ENCODE peak calls at places on chromosomes 5 and 9, in ten cellular contexts. C is caudate nucleus; J is ovary; V is aorta; B is NCI-H2081; F is KG1; P is activated CD4-positive, alpha-beta T cell treated with anti-CD3 and anti-CD28 coated beads, Interleukin-2, amount 10 ng/mL, durations not matched to agents 7 days and 5 days; W is glutamatergic neuron; I is HFFc6; U is lower leg skin. N is an unnamed sample.

GRCh38 chr9:122835313-122835731 is 6.9 kb upstream of the PDCL start:
- DNase-seq in C (no peak), J (no peak), V (no peak), B (no peak), F (peak; percentile 42), P (peak; percentile 40), W (peak; percentile 32), I (no peak), U (no peak), N (no peak)

GRCh38 chr5:162068412-162068811 is 839 bp downstream of the GABRG2 start:
- DNase-seq in C (peak; percentile 12), J (no peak), V (no peak), B (no peak), F (no peak), P (peak; percentile 10), W (peak; percentile 22), I (no peak), U (no peak), N (no peak)

GRCh38 chr5:57598756-57599155 is 116.1 kb upstream of the ACTBL2 start:
- DNase-seq in C (no peak), J (no peak), V (no peak), B (no peak), F (no peak), P (no peak), W (no peak), I (peak; percentile 57), U (no peak), N (no peak)

GRCh38 chr5:97417977-97418376 is 234.9 kb upstream of the RIOK2 start:
- DNase-seq in C (no peak), J (no peak), V (no peak), B (no peak), F (no peak), P (no peak), W (no peak), I (no peak), U (no peak), N (no peak)

GRCh38 chr5:130151239-130151638 is 247.0 kb downstream of the CHSY3 start:
- DNase-seq in C (no peak), J (no peak), V (no peak), B (no peak), F (no peak), P (no peak), W (no peak), I (no peak), U (no peak), N (no peak)

GRCh38 chr9:69594180-69594579 is 78.0 kb downstream of the APBA1 start:
- DNase-seq in C (no peak), J (no peak), V (no peak), B (no peak), F (no peak), P (no peak), W (no peak), I (no peak), U (no peak), N (no peak)

GRCh38 chr5:157479612-157480510 is 19.8 kb downstream of the NIPAL4 start:
- DNase-seq in C (no peak), J (no peak), V (no peak), B (no peak), F (no peak), P (no peak), W (no peak), I (no peak), U (no peak), N (peak; percentile 36)

GRCh38 chr5:443239-444151 is 519 bp downstream of the EXOC3 start:
- DNase-seq in C (no peak), J (peak; percentile 59), V (no peak), B (peak; percentile 92), F (no peak), P (peak; percentile 40), W (peak; percentile 13), I (no peak), U (no peak), N (peak; percentile 72)

GRCh38 chr5:134873987-134874830 is at the start of gene TXNDC15:
- DNase-seq in C (peak; percentile 82), J (peak; percentile 87), V (peak; percentile 93), B (peak; percentile 82), F (peak; percentile 45), P (peak; percentile 83), W (peak; percentile 91), I (peak; percentile 72), U (peak; percentile 80), N (peak; percentile 96)

GRCh38 chr5:173823721-173824567 is 64.2 kb upstream of the CPEB4 start:
- DNase-seq in C (peak; percentile 28), J (peak; percentile 21), V (no peak), B (no peak), F (no peak), P (no peak), W (no peak), I (peak; percentile 88), U (no peak), N (no peak)

GRCh38 chr5:27491047-27491446 is 452.7 kb upstream of the CDH9 start:
- DNase-seq in C (no peak), J (no peak), V (no peak), B (peak; percentile 32), F (no peak), P (no peak), W (no peak), I (no peak), U (no peak), N (no peak)

GRCh38 chr5:39219433-39219832 is at the start of gene FYB1:
- DNase-seq in C (peak; percentile 12), J (no peak), V (peak; percentile 77), B (no peak), F (no peak), P (no peak), W (no peak), I (peak; percentile 67), U (peak; percentile 43), N (peak; percentile 85)

GRCh38 chr9:37163299-37163698 is 42.9 kb downstream of the ZCCHC7 start:
- DNase-seq in C (no peak), J (no peak), V (no peak), B (no peak), F (no peak), P (no peak), W (no peak), I (no peak), U (no peak), N (no peak)

GRCh38 chr9:33230756-33231691 is 8.9 kb upstream of the SPINK4 start:
- DNase-seq in C (no peak), J (no peak), V (no peak), B (no peak), F (no peak), P (no peak), W (no peak), I (no peak), U (no peak), N (no peak)

GRCh38 chr5:179290681-179291540 is 54.4 kb downstream of the ADAMTS2 start:
- DNase-seq in C (no peak), J (peak; percentile 18), V (peak; percentile 35), B (no peak), F (no peak), P (no peak), W (peak; percentile 9), I (no peak), U (no peak), N (peak; percentile 73)

GRCh38 chr5:123421773-123422172 is 1.4 kb downstream of the CEP120 start:
- DNase-seq in C (no peak), J (no peak), V (no peak), B (no peak), F (no peak), P (no peak), W (no peak), I (no peak), U (no peak), N (no peak)

GRCh38 chr9:117768740-117769400 is 64.7 kb downstream of the TLR4 start:
- DNase-seq in C (no peak), J (no peak), V (no peak), B (no peak), F (no peak), P (no peak), W (no peak), I (no peak), U (no peak), N (no peak)

GRCh38 chr9:96620832-96621269 is 1.2 kb upstream of the CDC14B start:
- DNase-seq in C (no peak), J (no peak), V (no peak), B (no peak), F (no peak), P (no peak), W (no peak), I (no peak), U (no peak), N (no peak)

GRCh38 chr9:71647094-71647591 is 121.2 kb downstream of the CEMIP2 start:
- DNase-seq in C (peak; percentile 40), J (peak; percentile 44), V (peak; percentile 86), B (no peak), F (no peak), P (peak; percentile 11), W (no peak), I (peak; percentile 16), U (peak; percentile 73), N (peak; percentile 92)

N was measured in cardiac septum.